ENCODE peak calls at places on chromosomes 11 and 22, in ten cellular contexts. B, R, W, C, K, Z, N, L, J and F are unnamed samples.

GRCh38 chr11:44351898-44352498 is 42.1 kb upstream of the ALX4 start:
- DNase-seq in Z (no peak), J (no peak), C (no peak), B (no peak), L (no peak), N (no peak), K (peak; percentile 10), W (no peak), R (no peak), F (no peak)

GRCh38 chr11:35045219-35045819 is 93.7 kb upstream of the CD44 start:
- DNase-seq in K (no peak), W (no peak), R (no peak), N (no peak), Z (peak; percentile 70), C (no peak), J (peak; percentile 64), B (no peak), L (no peak), F (no peak)

GRCh38 chr11:61694971-61695706 is 14.9 kb downstream of the DAGLA start:
- DNase-seq in N (no peak), K (no peak), R (no peak), C (no peak), L (no peak), B (peak; percentile 76), J (peak; percentile 44), W (peak; percentile 91), Z (no peak), F (no peak)

GRCh38 chr11:80562726-80563125 is 1121.9 kb upstream of the TENM4 start:
- DNase-seq in B (no peak), R (no peak), K (no peak), L (no peak), N (no peak), Z (no peak), C (no peak), J (no peak), W (no peak), F (no peak)

GRCh38 chr11:60774726-60775125 is 10.4 kb upstream of the MS4A10 start:
- DNase-seq in Z (no peak), J (no peak), B (no peak), N (no peak), K (no peak), W (no peak), C (no peak), L (no peak), R (no peak), F (no peak)

GRCh38 chr22:40270031-40270430 is 76.3 kb upstream of the ADSL start:
- DNase-seq in L (no peak), R (no peak), K (no peak), Z (no peak), J (no peak), N (no peak), B (no peak), W (no peak), C (no peak), F (no peak)

GRCh38 chr22:50270302-50271010 is at the start of gene MAPK11:
- DNase-seq in R (peak; percentile 79), N (peak; percentile 35), B (peak; percentile 73), K (peak; percentile 59), J (peak; percentile 47), C (peak; percentile 93), Z (peak; percentile 68), W (no peak), L (peak; percentile 48), F (peak; percentile 81)

GRCh38 chr22:21051145-21051835 is 5.5 kb downstream of the LRRC74B start:
- DNase-seq in C (no peak), L (no peak), B (no peak), J (no peak), R (no peak), N (no peak), W (no peak), K (no peak), Z (no peak), F (no peak)

GRCh38 chr22:48807155-48807554 is 1020.5 kb downstream of the BRD1 start:
- DNase-seq in W (no peak), K (no peak), R (no peak), Z (no peak), L (no peak), J (no peak), N (no peak), C (peak; percentile 83), B (no peak), F (no peak)

GRCh38 chr11:96342131-96342970 is 644 bp downstream of the MAML2 start:
- DNase-seq in W (no peak), C (no peak), L (no peak), N (no peak), R (no peak), B (no peak), K (no peak), J (no peak), Z (no peak), F (no peak)

GRCh38 chr22:23781533-23781932 is 5.2 kb upstream of the SMARCB1 start:
- DNase-seq in J (no peak), Z (no peak), K (peak; percentile 60), B (peak; percentile 49), L (no peak), C (no peak), W (no peak), N (no peak), R (no peak), F (no peak)

GRCh38 chr11:2164081-2164480 is 3.1 kb upstream of the INS start:
- DNase-seq in C (no peak), N (no peak), J (no peak), B (no peak), W (no peak), L (no peak), K (no peak), R (no peak), Z (no peak), F (no peak)

GRCh38 chr22:37560682-37561208 is 465 bp downstream of the CDC42EP1 start:
- DNase-seq in W (no peak), R (peak; percentile 85), J (no peak), B (no peak), K (no peak), C (peak; percentile 91), N (no peak), Z (no peak), L (no peak), F (peak; percentile 62)

DNA sequence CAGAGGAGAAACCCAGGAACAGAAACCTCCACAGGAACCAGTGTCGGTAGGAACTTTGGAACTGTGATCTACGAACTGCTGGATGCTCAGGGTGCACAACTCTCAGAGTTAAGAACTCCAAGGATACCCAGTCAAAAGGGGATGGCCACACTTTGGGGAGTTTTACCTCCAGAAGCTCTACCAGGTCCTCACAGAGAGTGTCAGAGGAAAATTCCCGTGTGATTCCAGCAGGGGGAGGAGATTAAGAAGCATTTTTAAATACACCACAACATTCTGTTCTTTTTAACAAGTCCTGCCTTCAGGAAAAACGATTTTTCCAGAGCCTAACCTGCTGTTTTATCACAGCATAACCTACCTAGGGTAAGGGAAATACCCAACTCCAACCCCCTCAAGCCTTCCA is 104.0 kb downstream of the SOX6 start:
- DNase-seq in N (no peak), K (no peak), Z (no peak), L (no peak), R (peak; percentile 6), C (no peak), J (peak; percentile 12), B (no peak), W (no peak), F (no peak)
- TF ChIP-seq CTCF in N (peak; percentile 14), K (no peak), Z (no peak), L (no peak), R (peak; percentile 21), C (no peak), J (no peak), B (peak; percentile 10), W (no peak), F (peak; percentile 65)

GRCh38 chr22:26372890-26373289 is 56.2 kb upstream of the ASPHD2 start:
- DNase-seq in N (no peak), W (no peak), K (no peak), R (no peak), Z (no peak), L (no peak), B (no peak), J (no peak), C (no peak), F (no peak)
- TF ChIP-seq CTCF in N (no peak), W (no peak), K (no peak), R (no peak), Z (no peak), L (no peak), B (no peak), J (no peak), C (no peak), F (no peak)

GRCh38 chr11:22923561-22923960 is 63.3 kb upstream of the CCDC179 start:
- DNase-seq in L (no peak), N (no peak), W (no peak), B (no peak), Z (no peak), R (no peak), C (no peak), K (no peak), J (no peak), F (no peak)

GRCh38 chr11:22930816-22931594 is 70.7 kb upstream of the CCDC179 start:
- DNase-seq in C (no peak), R (no peak), B (no peak), L (no peak), K (no peak), J (no peak), W (no peak), N (no peak), Z (no peak), F (no peak)

GRCh38 chr11:22926341-22926740 is 66.1 kb upstream of the CCDC179 start:
- DNase-seq in W (no peak), J (no peak), L (no peak), N (no peak), R (no peak), C (no peak), B (no peak), Z (no peak), K (no peak), F (no peak)

GRCh38 chr11:22927793-22928192 is 67.5 kb upstream of the CCDC179 start:
- DNase-seq in W (no peak), C (no peak), K (no peak), N (no peak), J (no peak), L (no peak), Z (no peak), R (no peak), B (no peak), F (no peak)

DNA sequence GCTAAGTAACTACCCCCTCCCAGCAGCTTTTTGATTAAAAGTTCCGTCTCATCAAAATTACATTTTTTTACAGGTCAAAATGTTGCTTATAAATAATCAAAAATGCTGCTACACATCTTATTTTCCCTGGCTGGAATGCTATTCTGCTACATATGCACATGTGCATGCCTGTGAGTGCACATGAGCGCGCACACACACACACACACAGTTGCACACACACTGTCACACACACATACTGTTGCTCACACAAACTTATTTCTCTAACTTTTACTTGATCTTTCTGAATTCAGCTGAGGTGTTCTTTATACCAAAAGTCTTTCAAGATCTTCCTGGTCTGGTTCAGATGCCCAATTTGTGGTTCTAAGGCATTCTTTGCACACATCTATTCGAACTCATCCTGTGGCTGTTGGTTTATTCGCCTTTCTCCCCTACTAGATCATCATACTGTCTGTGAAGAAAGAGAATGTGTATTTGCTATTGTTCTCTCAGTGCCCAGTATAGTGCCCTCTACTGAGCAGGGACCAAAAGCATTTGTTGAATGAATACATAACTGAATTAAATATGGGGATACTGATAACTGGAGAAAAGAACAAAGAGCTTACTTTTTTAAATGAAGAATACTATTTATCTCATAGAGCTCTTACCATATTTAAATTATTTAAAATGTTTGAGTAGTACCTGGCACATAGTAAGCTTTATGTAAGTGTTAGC is 68.1 kb upstream of the CCDC179 start:
- DNase-seq in Z (no peak), R (peak; percentile 1), N (no peak), B (no peak), J (no peak), L (no peak), W (no peak), C (no peak), K (no peak), F (no peak)
- TF ChIP-seq CTCF in Z (no peak), R (no peak), N (peak; percentile 14), B (no peak), J (no peak), L (no peak), W (no peak), C (no peak), K (peak; percentile 6), F (no peak)

GRCh38 chr11:6603287-6604080 is at the start of the genes ILK and RRP8:
- DNase-seq in R (peak; percentile 93), N (peak; percentile 82), L (peak; percentile 84), B (peak; percentile 90), K (peak; percentile 86), C (peak; percentile 98), Z (peak; percentile 85), W (peak; percentile 88), J (peak; percentile 79), F (peak; percentile 92)
- TF ChIP-seq CTCF in R (no peak), N (no peak), L (peak; percentile 37), B (peak; percentile 26), K (peak; percentile 6), C (no peak), Z (no peak), W (no peak), J (peak; percentile 56), F (no peak)